ENCODE peak calls at places on chromosomes 16 and 17, in seven cellular contexts. L is MCF 10A; M is NCI-H1105; F is HT1080; D is A549; H is neural crest cell; T is stimulated activated CD4-positive, alpha-beta T cell treated with anti-CD3 and anti-CD28 coated beads, Interleukin-1b, Interleukin-23, amount 100 ng/mL, for 4 hours. A is an unnamed sample.
A peak's percentile ranks its signal among the peaks of the same experiment; 100 is the strongest.

GRCh38 chr16:709651-710499 is 4.3 kb upstream of the FBXL16 start:
- DNase-seq in L (no peak), M (peak; percentile 77), F (peak; percentile 86), D (peak; percentile 83), H (peak; percentile 88), T (no peak), A (peak; percentile 89)

GRCh38 chr17:77435272-77436057 is 294.7 kb downstream of the SEC14L1 start:
- DNase-seq in L (no peak), M (no peak), F (no peak), D (no peak), H (no peak), T (no peak), A (no peak)

GRCh38 chr16:29675811-29676643 is 3.0 kb upstream of the QPRT start:
- DNase-seq in L (peak; percentile 11), M (no peak), F (no peak), D (peak; percentile 46), H (no peak), T (no peak), A (peak; percentile 64)

GRCh38 chr16:85528528-85529387 is 84.4 kb upstream of the GSE1 start:
- DNase-seq in L (no peak), M (no peak), F (no peak), D (peak; percentile 26), H (peak; percentile 35), T (no peak), A (no peak)

GRCh38 chr16:79283578-79283977 is 317.0 kb downstream of the MAF start:
- DNase-seq in L (no peak), M (no peak), F (no peak), D (no peak), H (no peak), T (no peak), A (no peak)

GRCh38 chr16:57578521-57579360 is 36.3 kb downstream of the ADGRG5 start:
- DNase-seq in L (no peak), M (no peak), F (no peak), D (no peak), H (no peak), T (no peak), A (no peak)

GRCh38 chr17:29826045-29826692 is 103.9 kb downstream of the SSH2 start:
- DNase-seq in L (no peak), M (no peak), F (no peak), D (no peak), H (no peak), T (no peak), A (no peak)

GRCh38 chr17:10681866-10682446 is 15.4 kb downstream of the SCO1 start:
- DNase-seq in L (no peak), M (no peak), F (no peak), D (no peak), H (no peak), T (no peak), A (no peak)

GRCh38 chr17:49984283-49984682 is 10.7 kb downstream of the DLX3 start:
- DNase-seq in L (no peak), M (no peak), F (no peak), D (no peak), H (no peak), T (no peak), A (no peak)

GRCh38 chr17:61416540-61417363 is 17.1 kb downstream of the TBX2 start:
- DNase-seq in L (peak; percentile 80), M (peak; percentile 21), F (peak; percentile 64), D (peak; percentile 88), H (peak; percentile 99), T (peak; percentile 44), A (peak; percentile 75)

GRCh38 chr17:67200727-67201301 is 44.2 kb downstream of the HELZ start:
- DNase-seq in L (peak; percentile 31), M (no peak), F (no peak), D (peak; percentile 42), H (no peak), T (no peak), A (no peak)

GRCh38 chr17:64306850-64307463 is 43.9 kb upstream of the TEX2 start:
- DNase-seq in L (peak; percentile 82), M (peak; percentile 31), F (peak; percentile 53), D (peak; percentile 76), H (peak; percentile 59), T (peak; percentile 65), A (peak; percentile 12)

GRCh38 chr16:17106243-17106791 is 364.4 kb downstream of the XYLT1 start:
- DNase-seq in L (no peak), M (no peak), F (no peak), D (no peak), H (no peak), T (no peak), A (no peak)

GRCh38 chr16:81946206-81946605 is 65.1 kb downstream of the SDR42E1 start:
- DNase-seq in L (no peak), M (no peak), F (peak; percentile 62), D (no peak), H (no peak), T (no peak), A (no peak)

A was measured in SHP77.